ENCODE peak calls at places on chromosome 14, in ten cellular contexts. One of them, this sample, is unnamed.

GRCh38 chr14:93914278-93914677 is 12.9 kb upstream of the FAM181A start:
- DNase-seq in colonic mucosa: no peak
- DNase-seq in foreskin fibroblast: no peak
- DNase-seq in B cell: no peak
- DNase-seq in transverse colon: no peak
- DNase-seq in dorsolateral prefrontal cortex: no peak
- DNase-seq in coronary artery: no peak
- DNase-seq in lung: no peak
- DNase-seq in lower lobe of right lung: no peak
- DNase-seq in GM06990: no peak
- DNase-seq in this sample: no peak

GRCh38 chr14:39376671-39377403 is 55.4 kb downstream of the FBXO33 start:
- DNase-seq in colonic mucosa: no peak
- DNase-seq in transverse colon: no peak
- DNase-seq in lung: no peak
- DNase-seq in dorsolateral prefrontal cortex: no peak
- DNase-seq in GM06990: no peak
- DNase-seq in coronary artery: no peak
- DNase-seq in B cell: no peak
- DNase-seq in lower lobe of right lung: no peak
- DNase-seq in foreskin fibroblast: no peak
- DNase-seq in this sample: no peak

GRCh38 chr14:69154779-69155178 is 1.9 kb upstream of the DCAF5 start:
- DNase-seq in foreskin fibroblast: no peak
- DNase-seq in B cell: peak; percentile 17
- DNase-seq in transverse colon: no peak
- DNase-seq in coronary artery: no peak
- DNase-seq in lung: peak; percentile 40
- DNase-seq in lower lobe of right lung: no peak
- DNase-seq in GM06990: no peak
- DNase-seq in colonic mucosa: no peak
- DNase-seq in dorsolateral prefrontal cortex: no peak
- DNase-seq in this sample: no peak

GRCh38 chr14:25134184-25134583 is 84.2 kb upstream of the STXBP6 start:
- DNase-seq in B cell: no peak
- DNase-seq in colonic mucosa: no peak
- DNase-seq in foreskin fibroblast: no peak
- DNase-seq in coronary artery: no peak
- DNase-seq in lower lobe of right lung: no peak
- DNase-seq in GM06990: no peak
- DNase-seq in transverse colon: no peak
- DNase-seq in lung: no peak
- DNase-seq in dorsolateral prefrontal cortex: no peak
- DNase-seq in this sample: no peak

GRCh38 chr14:100684154-100684553 is 42.5 kb upstream of the DLK1 start:
- DNase-seq in dorsolateral prefrontal cortex: no peak
- DNase-seq in transverse colon: no peak
- DNase-seq in foreskin fibroblast: no peak
- DNase-seq in GM06990: no peak
- DNase-seq in lung: no peak
- DNase-seq in lower lobe of right lung: no peak
- DNase-seq in colonic mucosa: no peak
- DNase-seq in B cell: no peak
- DNase-seq in coronary artery: no peak
- DNase-seq in this sample: no peak

GRCh38 chr14:101761881-101762529 is 496 bp downstream of the PPP2R5C start:
- DNase-seq in coronary artery: no peak
- DNase-seq in colonic mucosa: peak; percentile 66
- DNase-seq in lung: no peak
- DNase-seq in dorsolateral prefrontal cortex: no peak
- DNase-seq in foreskin fibroblast: no peak
- DNase-seq in transverse colon: peak; percentile 59
- DNase-seq in B cell: peak; percentile 59
- DNase-seq in lower lobe of right lung: peak; percentile 71
- DNase-seq in GM06990: peak; percentile 48
- DNase-seq in this sample: peak; percentile 48

GRCh38 chr14:60304509-60304908 is 55.5 kb downstream of the PPM1A start:
- DNase-seq in foreskin fibroblast: no peak
- DNase-seq in transverse colon: no peak
- DNase-seq in coronary artery: no peak
- DNase-seq in dorsolateral prefrontal cortex: no peak
- DNase-seq in lung: no peak
- DNase-seq in colonic mucosa: no peak
- DNase-seq in lower lobe of right lung: no peak
- DNase-seq in GM06990: no peak
- DNase-seq in B cell: no peak
- DNase-seq in this sample: no peak

GRCh38 chr14:37083599-37083998 is 88.8 kb downstream of the SLC25A21 start:
- DNase-seq in coronary artery: no peak
- DNase-seq in colonic mucosa: no peak
- DNase-seq in transverse colon: no peak
- DNase-seq in GM06990: no peak
- DNase-seq in B cell: no peak
- DNase-seq in foreskin fibroblast: no peak
- DNase-seq in lower lobe of right lung: no peak
- DNase-seq in lung: no peak
- DNase-seq in dorsolateral prefrontal cortex: no peak
- DNase-seq in this sample: no peak

GRCh38 chr14:24804813-24805212 is 170.8 kb upstream of the GZMB start:
- DNase-seq in lung: no peak
- DNase-seq in lower lobe of right lung: no peak
- DNase-seq in foreskin fibroblast: no peak
- DNase-seq in dorsolateral prefrontal cortex: no peak
- DNase-seq in transverse colon: no peak
- DNase-seq in coronary artery: no peak
- DNase-seq in GM06990: no peak
- DNase-seq in colonic mucosa: no peak
- DNase-seq in B cell: no peak
- DNase-seq in this sample: no peak

GRCh38 chr14:88422919-88423318 is 37.5 kb downstream of the SPATA7 start:
- DNase-seq in dorsolateral prefrontal cortex: no peak
- DNase-seq in lung: no peak
- DNase-seq in transverse colon: no peak
- DNase-seq in lower lobe of right lung: no peak
- DNase-seq in B cell: no peak
- DNase-seq in foreskin fibroblast: peak; percentile 81
- DNase-seq in GM06990: no peak
- DNase-seq in coronary artery: no peak
- DNase-seq in colonic mucosa: no peak
- DNase-seq in this sample: no peak

GRCh38 chr14:74491952-74492351 is 1.2 kb downstream of the NPC2 start:
- DNase-seq in transverse colon: no peak
- DNase-seq in lung: no peak
- DNase-seq in colonic mucosa: peak; percentile 37
- DNase-seq in foreskin fibroblast: peak; percentile 47
- DNase-seq in dorsolateral prefrontal cortex: no peak
- DNase-seq in coronary artery: no peak
- DNase-seq in lower lobe of right lung: no peak
- DNase-seq in B cell: peak; percentile 51
- DNase-seq in GM06990: no peak
- DNase-seq in this sample: no peak
- TF ChIP-seq CTCF in transverse colon: peak; percentile 14
- TF ChIP-seq CTCF in lung: no peak
- TF ChIP-seq CTCF in colonic mucosa: no peak
- TF ChIP-seq CTCF in foreskin fibroblast: no peak
- TF ChIP-seq CTCF in dorsolateral prefrontal cortex: no peak
- TF ChIP-seq CTCF in coronary artery: no peak
- TF ChIP-seq CTCF in lower lobe of right lung: peak; percentile 29
- TF ChIP-seq CTCF in B cell: peak; percentile 51
- TF ChIP-seq CTCF in GM06990: peak; percentile 42
- TF ChIP-seq CTCF in this sample: peak; percentile 54

GRCh38 chr14:67582061-67582460 is 18.0 kb downstream of the PIGH start:
- DNase-seq in transverse colon: no peak
- DNase-seq in colonic mucosa: no peak
- DNase-seq in coronary artery: no peak
- DNase-seq in B cell: no peak
- DNase-seq in lower lobe of right lung: no peak
- DNase-seq in GM06990: no peak
- DNase-seq in foreskin fibroblast: no peak
- DNase-seq in lung: no peak
- DNase-seq in dorsolateral prefrontal cortex: no peak
- DNase-seq in this sample: no peak
- TF ChIP-seq CTCF in transverse colon: no peak
- TF ChIP-seq CTCF in colonic mucosa: no peak
- TF ChIP-seq CTCF in coronary artery: no peak
- TF ChIP-seq CTCF in B cell: no peak
- TF ChIP-seq CTCF in lower lobe of right lung: no peak
- TF ChIP-seq CTCF in GM06990: no peak
- TF ChIP-seq CTCF in foreskin fibroblast: no peak
- TF ChIP-seq CTCF in lung: no peak
- TF ChIP-seq CTCF in dorsolateral prefrontal cortex: no peak
- TF ChIP-seq CTCF in this sample: no peak

DNA sequence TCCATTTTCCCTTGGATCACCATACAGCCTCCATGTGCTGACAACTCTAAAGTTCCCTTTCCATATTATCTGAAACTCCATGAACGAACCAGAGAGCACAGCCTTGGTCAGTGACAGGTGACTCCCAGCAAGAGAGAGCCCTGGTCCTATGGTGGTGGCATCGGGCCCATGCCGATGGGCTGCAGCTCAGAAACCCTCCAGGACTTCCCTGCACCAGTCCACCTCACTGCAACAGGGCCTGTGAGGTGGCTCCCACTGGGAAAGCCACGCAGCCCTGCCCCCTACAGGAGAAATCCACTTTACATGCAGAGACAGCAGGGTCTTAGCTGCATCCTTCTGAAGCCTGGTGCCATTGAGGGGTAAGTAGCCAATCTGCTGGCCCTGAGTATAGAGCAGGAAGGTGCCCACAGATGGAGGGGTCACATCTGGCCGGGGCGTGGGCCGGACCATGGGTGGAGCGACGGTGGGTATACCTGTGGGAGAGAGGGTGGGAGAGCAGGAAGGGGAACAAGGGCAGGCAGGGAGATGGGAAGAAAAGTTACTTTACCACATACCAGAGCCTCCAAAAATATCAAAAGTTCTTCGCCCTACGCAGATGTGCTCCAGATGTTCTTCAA is 24.7 kb downstream of the RTRAF start:
- DNase-seq in B cell: no peak
- DNase-seq in lower lobe of right lung: no peak
- DNase-seq in GM06990: no peak
- DNase-seq in dorsolateral prefrontal cortex: no peak
- DNase-seq in coronary artery: no peak
- DNase-seq in colonic mucosa: no peak
- DNase-seq in transverse colon: no peak
- DNase-seq in foreskin fibroblast: no peak
- DNase-seq in lung: no peak
- DNase-seq in this sample: no peak
- TF ChIP-seq CTCF in B cell: no peak
- TF ChIP-seq CTCF in lower lobe of right lung: no peak
- TF ChIP-seq CTCF in GM06990: peak; percentile 53
- TF ChIP-seq CTCF in dorsolateral prefrontal cortex: peak; percentile 13
- TF ChIP-seq CTCF in coronary artery: no peak
- TF ChIP-seq CTCF in colonic mucosa: no peak
- TF ChIP-seq CTCF in transverse colon: no peak
- TF ChIP-seq CTCF in foreskin fibroblast: no peak
- TF ChIP-seq CTCF in lung: no peak
- TF ChIP-seq CTCF in this sample: peak; percentile 35

GRCh38 chr14:90905531-90905930 is 89.3 kb upstream of the TTC7B start:
- DNase-seq in foreskin fibroblast: no peak
- DNase-seq in colonic mucosa: no peak
- DNase-seq in lower lobe of right lung: no peak
- DNase-seq in GM06990: peak; percentile 37
- DNase-seq in B cell: peak; percentile 17
- DNase-seq in lung: no peak
- DNase-seq in coronary artery: no peak
- DNase-seq in transverse colon: no peak
- DNase-seq in dorsolateral prefrontal cortex: no peak
- DNase-seq in this sample: peak; percentile 39
- TF ChIP-seq CTCF in foreskin fibroblast: no peak
- TF ChIP-seq CTCF in colonic mucosa: no peak
- TF ChIP-seq CTCF in lower lobe of right lung: no peak
- TF ChIP-seq CTCF in GM06990: no peak
- TF ChIP-seq CTCF in B cell: no peak
- TF ChIP-seq CTCF in lung: no peak
- TF ChIP-seq CTCF in coronary artery: no peak
- TF ChIP-seq CTCF in transverse colon: no peak
- TF ChIP-seq CTCF in dorsolateral prefrontal cortex: no peak
- TF ChIP-seq CTCF in this sample: no peak

GRCh38 chr14:83416476-83416875 is 1882.8 kb upstream of the SEL1L start:
- DNase-seq in dorsolateral prefrontal cortex: no peak
- DNase-seq in lower lobe of right lung: no peak
- DNase-seq in transverse colon: no peak
- DNase-seq in coronary artery: no peak
- DNase-seq in foreskin fibroblast: no peak
- DNase-seq in GM06990: no peak
- DNase-seq in colonic mucosa: no peak
- DNase-seq in lung: no peak
- DNase-seq in B cell: no peak
- DNase-seq in this sample: no peak
- TF ChIP-seq CTCF in dorsolateral prefrontal cortex: no peak
- TF ChIP-seq CTCF in lower lobe of right lung: no peak
- TF ChIP-seq CTCF in transverse colon: no peak
- TF ChIP-seq CTCF in coronary artery: no peak
- TF ChIP-seq CTCF in foreskin fibroblast: no peak
- TF ChIP-seq CTCF in GM06990: no peak
- TF ChIP-seq CTCF in colonic mucosa: no peak
- TF ChIP-seq CTCF in lung: no peak
- TF ChIP-seq CTCF in B cell: no peak
- TF ChIP-seq CTCF in this sample: no peak

This sample was measured in GM10248.